ENCODE peak calls at places on chromosome 22, in ten cellular contexts. U, R, F, Q, E, C, O, T, B and N are unnamed samples. For H3K36me3, the result is how much of the 10 kb centered on the place peaks cover.

GRCh38 chr22:40919446-40919845 is 31.7 kb upstream of the RBX1 start:
- DNase-seq in B (no peak), Q (no peak), C (no peak), R (peak), U (no peak), F (no peak), T (no peak), O (no peak), E (no peak), N (no peak)

GRCh38 chr22:21451545-21452520 is 15.4 kb upstream of the TMEM191C start:
- DNase-seq in R (no peak), T (no peak), Q (no peak), E (no peak), F (peak), C (no peak), U (peak), O (peak), B (peak), N (no peak)

GRCh38 chr22:42962295-42963230 is 52.4 kb downstream of the PACSIN2 start:
- DNase-seq in Q (no peak), U (no peak), C (no peak), O (no peak), R (peak), E (peak), F (no peak), B (peak), T (no peak), N (no peak)

GRCh38 chr22:25845985-25846745 is 104.2 kb downstream of the MYO18B start:
- DNase-seq in C (no peak), R (no peak), F (no peak), O (no peak), B (no peak), U (no peak), Q (peak), T (no peak), E (no peak), N (no peak)

GRCh38 chr22:44668190-44668885 is 33.7 kb upstream of the PRR5 start:
- DNase-seq in B (no peak), E (no peak), U (peak), F (no peak), T (peak), R (peak), O (peak), Q (no peak), C (no peak), N (no peak)

GRCh38 chr22:45429921-45430775 is 16.7 kb downstream of the RIBC2 start:
- DNase-seq in R (no peak), T (no peak), B (peak), O (no peak), U (peak), C (no peak), F (no peak), E (no peak), Q (no peak), N (no peak)

GRCh38 chr22:24176630-24177029 is 4.7 kb upstream of the SUSD2 start:
- DNase-seq in Q (no peak), B (no peak), U (no peak), T (no peak), F (peak), E (no peak), R (no peak), O (no peak), C (no peak), N (no peak)

GRCh38 chr22:40498454-40499186 is 128.2 kb downstream of the SGSM3 start:
- DNase-seq in C (no peak), T (no peak), O (no peak), B (no peak), E (no peak), R (peak), U (no peak), F (no peak), Q (peak), N (no peak)

GRCh38 chr22:22698263-22698750 is 53.9 kb downstream of the GGTLC2 start:
- DNase-seq in C (no peak), T (no peak), O (no peak), F (no peak), U (no peak), R (no peak), B (peak), Q (no peak), E (no peak), N (no peak)

GRCh38 chr22:44172370-44173108 is 8.2 kb upstream of the PARVG start:
- DNase-seq in Q (peak), C (peak), R (no peak), U (peak), E (peak), T (no peak), F (peak), B (peak), O (peak), N (no peak)

GRCh38 chr22:40953446-40953845 is 2.3 kb downstream of the RBX1 start:
- DNase-seq in E (no peak), Q (no peak), O (no peak), F (no peak), R (peak), B (no peak), U (no peak), C (no peak), T (no peak), N (no peak)

GRCh38 chr22:32917577-32918375 is 116.3 kb downstream of the TIMP3 start:
- DNase-seq in C (no peak), F (peak), Q (no peak), U (no peak), B (no peak), O (peak), R (peak), T (peak), E (no peak), N (no peak)

GRCh38 chr22:20804650-20805049 is 30.7 kb downstream of the SERPIND1 start:
- DNase-seq in U (no peak), B (peak), F (no peak), E (no peak), O (no peak), Q (no peak), C (no peak), R (no peak), T (no peak), N (no peak)

GRCh38 chr22:41501209-41501608 is 32.3 kb downstream of the ACO2 start:
- DNase-seq in R (no peak), E (no peak), F (no peak), T (peak), B (no peak), C (no peak), O (peak), Q (no peak), U (no peak), N (no peak)

GRCh38 chr22:44051961-44052360 is 27.9 kb downstream of the PARVB start:
- DNase-seq in Q (no peak), T (no peak), B (no peak), U (no peak), C (no peak), F (no peak), R (no peak), O (no peak), E (no peak), N (no peak)

GRCh38 chr22:38027487-38027886 is 29.7 kb upstream of the PICK1 start:
- DNase-seq in C (no peak), B (no peak), O (no peak), U (no peak), F (no peak), T (no peak), E (no peak), Q (no peak), R (no peak), N (no peak)

GRCh38 chr22:31488988-31489617 is 539 bp downstream of the EIF4ENIF1 start:
- DNase-seq in Q (peak), C (no peak), B (peak), U (peak), O (peak), R (peak), E (peak), T (peak), F (peak), N (no peak)

GRCh38 chr22:38072322-38073149 is 11.4 kb downstream of the SLC16A8 start:
- DNase-seq in F (no peak), O (no peak), B (no peak), U (no peak), T (no peak), Q (no peak), E (no peak), C (no peak), R (no peak), N (no peak)

GRCh38 chr22:25475554-25476022 is 88.9 kb upstream of the GRK3 start:
- DNase-seq in O (no peak), Q (peak), T (peak), F (peak), C (no peak), R (peak), B (no peak), U (no peak), E (peak), N (no peak)

GRCh38 chr22:41826001-41826400 is 6.9 kb upstream of the SREBF2 start:
- DNase-seq in Q (no peak), U (no peak), B (no peak), O (no peak), E (no peak), C (no peak), T (no peak), R (no peak), F (no peak), N (no peak)

GRCh38 chr22:17492247-17492646 is 71.1 kb upstream of the SLC25A18 start:
- DNase-seq in C (no peak), F (no peak), Q (no peak), R (no peak), O (no peak), B (no peak), E (no peak), U (no peak), T (no peak), N (no peak)

GRCh38 chr22:36981247-36981775 is 37.9 kb downstream of the TST start:
- DNase-seq in T (no peak), B (no peak), C (no peak), O (no peak), E (no peak), Q (no peak), U (no peak), R (no peak), F (no peak), N (no peak)

GRCh38 chr22:21568207-21569075 is 927 bp downstream of the UBE2L3 start:
- DNase-seq in Q (no peak), F (peak), B (peak), R (peak), O (peak), E (no peak), T (peak), C (no peak), U (peak), N (no peak)

GRCh38 chr22:37599161-37599560 is 9.5 kb upstream of the GGA1 start:
- DNase-seq in C (no peak), R (no peak), O (no peak), U (no peak), F (peak), E (no peak), B (peak), Q (no peak), T (no peak), N (no peak)

GRCh38 chr22:38110008-38110862 is at the start of gene BAIAP2L2:
- DNase-seq in F (no peak), O (no peak), E (no peak), T (no peak), R (no peak), Q (no peak), B (peak), C (no peak), U (no peak), N (no peak)

GRCh38 chr22:22817468-22818201 is 70.0 kb upstream of the IGLL5 start:
- DNase-seq in O (no peak), U (peak), B (no peak), E (no peak), C (no peak), T (no peak), R (no peak), F (no peak), Q (no peak), N (no peak)

GRCh38 chr22:32632650-32633049 is 158.0 kb downstream of the FBXO7 start:
- DNase-seq in B (no peak), C (no peak), U (no peak), R (no peak), T (no peak), O (no peak), F (no peak), E (no peak), Q (no peak), N (no peak)

GRCh38 chr22:37768273-37768672 is 39.5 kb upstream of the GCAT start:
- DNase-seq in U (no peak), Q (no peak), R (no peak), O (no peak), C (no peak), F (no peak), E (no peak), B (no peak), T (no peak), N (no peak)

GRCh38 chr22:23431337-23432072 is 148.6 kb downstream of the IGLL1 start:
- DNase-seq in C (no peak), Q (peak), R (peak), B (no peak), O (peak), T (no peak), F (no peak), U (no peak), E (no peak), N (no peak)

GRCh38 chr22:32723632-32724031 is 77.9 kb upstream of the TIMP3 start:
- DNase-seq in C (peak), U (peak), Q (peak), F (peak), O (no peak), T (no peak), R (peak), E (peak), B (peak), N (no peak)

GRCh38 chr22:20741008-20741633 is 32.8 kb upstream of the SERPIND1 start:
- DNase-seq in B (no peak), O (no peak), E (no peak), Q (no peak), U (no peak), C (no peak), T (no peak), R (no peak), F (no peak), N (no peak)

GRCh38 chr22:40345801-40346177 is 511 bp upstream of the ADSL start:
- DNase-seq in E (peak), R (peak), C (no peak), T (peak), U (peak), F (peak), B (peak), Q (no peak), O (peak), N (no peak)

GRCh38 chr22:27718186-27719032 is 83.1 kb downstream of the MN1 start:
- DNase-seq in E (peak), R (peak), T (peak), O (no peak), B (peak), C (peak), F (peak), Q (peak), U (peak), N (peak)

GRCh38 chr22:43951391-43951790 is 3.9 kb upstream of the SAMM50 start:
- DNase-seq in F (no peak), B (no peak), O (no peak), Q (no peak), C (no peak), T (no peak), U (no peak), R (no peak), E (no peak), N (no peak)

GRCh38 chr22:46632646-46633249 is 12.6 kb downstream of the GRAMD4 start:
- DNase-seq in E (no peak), Q (no peak), R (no peak), T (no peak), O (no peak), F (no peak), U (no peak), C (no peak), B (no peak), N (no peak)

GRCh38 chr22:46633334-46633890 is 13.2 kb downstream of the GRAMD4 start:
- DNase-seq in E (no peak), C (no peak), O (no peak), F (no peak), U (no peak), B (no peak), Q (no peak), T (no peak), R (no peak), N (no peak)

GRCh38 chr22:46637711-46638600 is 17.8 kb downstream of the GRAMD4 start:
- DNase-seq in U (no peak), E (no peak), C (no peak), F (no peak), Q (no peak), T (no peak), R (no peak), B (no peak), O (no peak), N (no peak)

GRCh38 chr22:46634011-46634699 is 14.0 kb downstream of the GRAMD4 start:
- DNase-seq in O (no peak), B (no peak), E (no peak), F (no peak), R (no peak), U (no peak), Q (no peak), C (no peak), T (no peak), N (no peak)

GRCh38 chr22:46635756-46636155 is 15.6 kb downstream of the GRAMD4 start:
- DNase-seq in T (no peak), U (no peak), Q (no peak), F (no peak), C (no peak), B (no peak), E (no peak), O (peak), R (no peak), N (no peak)
- H3K36me3 ChIP-seq in T (under half), U (under half), Q (under half), F (under half), C (under half), B (under half), E (under half), O (under half), R (under half), N (under half)

DNA sequence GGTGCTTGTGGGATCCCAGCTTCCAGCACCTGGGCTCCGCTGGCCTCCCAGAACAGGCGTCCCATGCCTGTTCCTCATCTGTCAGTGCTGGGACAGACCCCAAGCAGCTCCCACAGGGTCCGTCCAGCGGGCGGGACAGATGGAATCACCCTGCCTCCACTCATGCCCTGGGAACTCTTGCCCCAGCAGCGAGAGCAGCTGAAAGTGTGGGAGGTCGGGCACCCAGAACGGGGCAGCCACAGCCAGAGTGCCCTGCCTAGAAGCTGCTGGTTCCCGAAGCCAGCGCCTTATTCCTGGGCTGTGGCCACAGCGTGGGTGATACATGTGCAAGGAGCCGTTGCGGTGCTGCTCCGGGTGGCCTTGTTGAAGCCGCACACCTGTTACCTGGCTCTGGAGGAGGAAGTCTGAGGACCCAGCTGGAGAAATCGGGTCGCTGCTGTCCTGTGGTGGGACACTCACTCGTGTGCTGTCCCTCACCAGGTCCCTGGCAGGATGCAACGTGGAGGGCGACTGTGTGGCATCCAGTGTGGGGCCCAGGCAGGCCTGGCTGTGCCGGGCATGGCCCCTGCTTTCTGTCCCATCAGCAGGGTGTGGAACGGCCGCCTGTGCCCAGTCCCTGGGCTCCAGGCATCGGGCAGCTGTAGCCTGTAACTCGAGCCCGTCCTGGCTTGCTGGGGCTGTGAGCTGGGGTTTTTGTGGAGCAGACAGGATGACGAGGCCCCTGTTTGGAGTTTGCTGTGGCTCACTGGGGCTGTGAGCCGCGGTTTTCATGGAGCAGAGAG is 16.2 kb downstream of the GRAMD4 start:
- DNase-seq in C (no peak), U (no peak), T (no peak), R (no peak), O (peak), E (no peak), Q (no peak), B (no peak), F (no peak), N (no peak)
- H3K4me3 ChIP-seq in C (no peak), U (no peak), T (no peak), R (no peak), O (no peak), E (no peak), Q (no peak), B (no peak), F (no peak), N (no peak)

GRCh38 chr22:47257566-47257965 is 495.1 kb downstream of the TBC1D22A start:
- DNase-seq in T (no peak), O (no peak), R (no peak), B (no peak), U (no peak), F (no peak), E (no peak), Q (no peak), C (no peak), N (no peak)
- H3K36me3 ChIP-seq in T (under half), O (under half), R (under half), B (under half), U (under half), F (under half), E (under half), Q (under half), C (under half), N (under half)

DNA sequence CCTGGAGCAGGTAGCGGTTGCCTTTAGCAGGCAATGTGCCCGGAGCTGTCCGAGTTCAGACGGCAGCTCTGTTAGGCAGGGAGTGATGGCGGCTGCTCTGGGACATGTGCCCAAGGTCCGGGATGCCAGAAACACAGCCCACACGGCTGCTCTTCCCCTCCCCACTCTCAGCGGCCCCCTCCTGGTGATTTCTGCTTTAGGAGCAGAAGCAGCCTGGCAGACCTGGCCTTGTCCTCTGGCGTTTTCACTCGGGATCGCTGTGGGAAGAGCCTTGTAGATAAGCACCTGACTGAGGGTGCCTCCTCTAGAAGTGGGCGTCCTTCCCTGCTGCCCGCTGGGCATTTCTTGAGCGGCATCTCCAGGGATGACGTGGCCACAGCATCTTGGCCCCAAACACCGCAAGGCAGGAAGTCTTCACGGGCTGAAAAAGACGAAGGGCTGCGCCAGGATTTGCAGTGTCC is 392.2 kb downstream of the TBC1D22A start:
- DNase-seq in O (no peak), F (peak), B (peak), C (no peak), E (no peak), U (no peak), Q (no peak), R (peak), T (peak), N (no peak)
- H3K4me3 ChIP-seq in O (no peak), F (peak), B (no peak), C (peak), E (no peak), U (peak), Q (no peak), R (no peak), T (peak), N (peak)

DNA sequence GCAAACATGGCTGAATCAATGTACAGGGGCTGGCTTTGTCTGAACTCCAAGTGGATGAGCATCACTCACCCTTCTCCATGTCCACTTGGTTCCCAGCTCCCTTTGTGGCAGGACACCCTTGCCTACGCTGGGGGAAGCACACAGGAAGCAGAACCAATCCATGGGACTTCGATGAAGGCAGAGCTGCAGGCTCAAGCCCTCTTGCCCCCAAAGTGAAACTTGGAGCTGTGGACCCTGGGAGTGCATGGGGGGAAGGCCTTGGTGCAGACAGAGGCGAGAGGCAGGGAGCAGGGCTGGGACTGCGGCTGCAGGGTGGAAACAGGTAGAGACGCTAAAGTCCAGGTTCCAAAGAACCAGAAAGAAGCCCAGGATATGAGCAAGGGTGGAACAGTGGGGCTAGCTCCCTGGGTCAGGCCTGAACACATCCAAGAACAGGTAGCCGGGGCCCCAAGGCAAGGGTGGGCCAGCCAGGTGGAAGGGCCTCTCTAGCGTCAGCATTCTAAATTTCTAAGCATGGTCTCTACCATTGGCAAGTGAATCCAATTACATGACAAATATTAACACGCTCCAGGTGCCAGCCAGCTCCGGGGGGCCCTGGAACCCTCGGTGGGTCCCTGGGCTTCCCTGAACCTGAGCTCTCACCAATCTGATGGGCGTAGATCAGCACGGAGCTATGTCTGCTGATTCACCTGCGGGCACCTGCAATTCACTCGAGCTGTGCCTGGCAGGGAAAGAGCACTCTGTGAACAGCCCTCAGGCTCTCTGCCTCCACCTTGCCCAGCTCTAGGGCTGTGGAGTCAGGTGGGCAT is 532.8 kb downstream of the BRD1 start:
- DNase-seq in C (no peak), B (no peak), U (peak), E (no peak), F (no peak), Q (no peak), R (no peak), O (no peak), T (no peak), N (no peak)
- H3K36me3 ChIP-seq in C (under half), B (under half), U (under half), E (under half), F (under half), Q (under half), R (under half), O (under half), T (under half), N (under half)